ENCODE peak calls at places on chromosomes 13 and 19, in eight cellular contexts. One of them, this sample, is unnamed.
A peak's percentile ranks its signal among the peaks of the same experiment; 100 is the strongest.

GRCh38 chr13:80862466-80862865 is 521.5 kb upstream of the SPRY2 start:
- DNase-seq in fibroblast of mammary gland: no peak
- DNase-seq in Panc1: no peak
- DNase-seq in thoracic aorta: no peak
- DNase-seq in pancreas: no peak
- DNase-seq in AG09309: no peak
- DNase-seq in HL-60: no peak
- DNase-seq in dorsolateral prefrontal cortex: no peak
- DNase-seq in this sample: no peak

GRCh38 chr19:46678110-46678732 is 17.2 kb upstream of the DACT3 start:
- DNase-seq in fibroblast of mammary gland: no peak
- DNase-seq in Panc1: no peak
- DNase-seq in thoracic aorta: no peak
- DNase-seq in pancreas: no peak
- DNase-seq in AG09309: no peak
- DNase-seq in HL-60: no peak
- DNase-seq in dorsolateral prefrontal cortex: no peak
- DNase-seq in this sample: no peak

GRCh38 chr13:32585625-32586021 is 629 bp upstream of the PDS5B start:
- DNase-seq in fibroblast of mammary gland: no peak
- DNase-seq in Panc1: no peak
- DNase-seq in thoracic aorta: no peak
- DNase-seq in pancreas: peak; percentile 26
- DNase-seq in AG09309: no peak
- DNase-seq in HL-60: peak; percentile 29
- DNase-seq in dorsolateral prefrontal cortex: no peak
- DNase-seq in this sample: no peak

GRCh38 chr13:110850006-110850405 is 64.9 kb downstream of the ANKRD10 start:
- DNase-seq in fibroblast of mammary gland: no peak
- DNase-seq in Panc1: no peak
- DNase-seq in thoracic aorta: no peak
- DNase-seq in pancreas: no peak
- DNase-seq in AG09309: no peak
- DNase-seq in HL-60: no peak
- DNase-seq in dorsolateral prefrontal cortex: no peak
- DNase-seq in this sample: no peak

GRCh38 chr13:97749174-97749573 is 204.3 kb upstream of the IPO5 start:
- DNase-seq in fibroblast of mammary gland: peak; percentile 54
- DNase-seq in Panc1: no peak
- DNase-seq in thoracic aorta: no peak
- DNase-seq in pancreas: no peak
- DNase-seq in AG09309: no peak
- DNase-seq in HL-60: no peak
- DNase-seq in dorsolateral prefrontal cortex: no peak
- DNase-seq in this sample: no peak

GRCh38 chr19:902446-903226 is 9.4 kb downstream of the RNU6-9 start:
- DNase-seq in fibroblast of mammary gland: no peak
- DNase-seq in Panc1: no peak
- DNase-seq in thoracic aorta: no peak
- DNase-seq in pancreas: no peak
- DNase-seq in AG09309: no peak
- DNase-seq in HL-60: no peak
- DNase-seq in dorsolateral prefrontal cortex: no peak
- DNase-seq in this sample: no peak

GRCh38 chr13:86870388-86870966 is 800.7 kb upstream of the SLITRK5 start:
- DNase-seq in fibroblast of mammary gland: peak; percentile 18
- DNase-seq in Panc1: no peak
- DNase-seq in thoracic aorta: no peak
- DNase-seq in pancreas: no peak
- DNase-seq in AG09309: no peak
- DNase-seq in HL-60: no peak
- DNase-seq in dorsolateral prefrontal cortex: no peak
- DNase-seq in this sample: no peak

GRCh38 chr13:77377016-77377415 is 50.1 kb upstream of the MYCBP2 start:
- DNase-seq in fibroblast of mammary gland: no peak
- DNase-seq in Panc1: no peak
- DNase-seq in thoracic aorta: no peak
- DNase-seq in pancreas: no peak
- DNase-seq in AG09309: no peak
- DNase-seq in HL-60: no peak
- DNase-seq in dorsolateral prefrontal cortex: no peak
- DNase-seq in this sample: no peak

GRCh38 chr13:92739306-92739818 is 487.2 kb upstream of the GPC6 start:
- DNase-seq in fibroblast of mammary gland: peak; percentile 10
- DNase-seq in Panc1: no peak
- DNase-seq in thoracic aorta: no peak
- DNase-seq in pancreas: no peak
- DNase-seq in AG09309: no peak
- DNase-seq in HL-60: no peak
- DNase-seq in dorsolateral prefrontal cortex: no peak
- DNase-seq in this sample: no peak

GRCh38 chr19:1747285-1748114 is 5.8 kb upstream of the ONECUT3 start:
- DNase-seq in fibroblast of mammary gland: peak; percentile 77
- DNase-seq in Panc1: peak; percentile 96
- DNase-seq in thoracic aorta: no peak
- DNase-seq in pancreas: peak; percentile 43
- DNase-seq in AG09309: peak; percentile 31
- DNase-seq in HL-60: no peak
- DNase-seq in dorsolateral prefrontal cortex: no peak
- DNase-seq in this sample: peak; percentile 58

GRCh38 chr19:2602391-2603181 is 99.9 kb downstream of the GNG7 start:
- DNase-seq in fibroblast of mammary gland: peak; percentile 96
- DNase-seq in Panc1: no peak
- DNase-seq in thoracic aorta: peak; percentile 76
- DNase-seq in pancreas: peak; percentile 71
- DNase-seq in AG09309: peak; percentile 93
- DNase-seq in HL-60: no peak
- DNase-seq in dorsolateral prefrontal cortex: peak; percentile 84
- DNase-seq in this sample: no peak

GRCh38 chr13:32600891-32601290 is 14.6 kb downstream of the PDS5B start:
- DNase-seq in fibroblast of mammary gland: no peak
- DNase-seq in Panc1: no peak
- DNase-seq in thoracic aorta: no peak
- DNase-seq in pancreas: no peak
- DNase-seq in AG09309: no peak
- DNase-seq in HL-60: peak; percentile 13
- DNase-seq in dorsolateral prefrontal cortex: no peak
- DNase-seq in this sample: no peak

GRCh38 chr13:82432949-82433348 is 1449.3 kb downstream of the SLITRK1 start:
- DNase-seq in fibroblast of mammary gland: no peak
- DNase-seq in Panc1: no peak
- DNase-seq in thoracic aorta: no peak
- DNase-seq in pancreas: no peak
- DNase-seq in AG09309: no peak
- DNase-seq in HL-60: no peak
- DNase-seq in dorsolateral prefrontal cortex: no peak
- DNase-seq in this sample: no peak

GRCh38 chr13:45315520-45316167 is 25.3 kb downstream of the TPT1 start:
- DNase-seq in fibroblast of mammary gland: no peak
- DNase-seq in Panc1: no peak
- DNase-seq in thoracic aorta: no peak
- DNase-seq in pancreas: no peak
- DNase-seq in AG09309: no peak
- DNase-seq in HL-60: no peak
- DNase-seq in dorsolateral prefrontal cortex: no peak
- DNase-seq in this sample: no peak

GRCh38 chr13:102401305-102401704 is 543 bp downstream of the FGF14 start:
- DNase-seq in fibroblast of mammary gland: peak; percentile 55
- DNase-seq in Panc1: no peak
- DNase-seq in thoracic aorta: no peak
- DNase-seq in pancreas: no peak
- DNase-seq in AG09309: no peak
- DNase-seq in HL-60: no peak
- DNase-seq in dorsolateral prefrontal cortex: no peak
- DNase-seq in this sample: no peak

GRCh38 chr13:26300140-26300539 is 46.2 kb downstream of the CDK8 start:
- DNase-seq in fibroblast of mammary gland: peak; percentile 84
- DNase-seq in Panc1: no peak
- DNase-seq in thoracic aorta: no peak
- DNase-seq in pancreas: no peak
- DNase-seq in AG09309: no peak
- DNase-seq in HL-60: no peak
- DNase-seq in dorsolateral prefrontal cortex: no peak
- DNase-seq in this sample: no peak

GRCh38 chr13:98142427-98143156 is at the start of gene FARP1:
- DNase-seq in fibroblast of mammary gland: peak; percentile 45
- DNase-seq in Panc1: no peak
- DNase-seq in thoracic aorta: no peak
- DNase-seq in pancreas: peak; percentile 81
- DNase-seq in AG09309: no peak
- DNase-seq in HL-60: no peak
- DNase-seq in dorsolateral prefrontal cortex: peak; percentile 58
- DNase-seq in this sample: no peak

GRCh38 chr13:31023126-31023525 is 90.7 kb downstream of the TEX26 start:
- DNase-seq in fibroblast of mammary gland: no peak
- DNase-seq in Panc1: no peak
- DNase-seq in thoracic aorta: no peak
- DNase-seq in pancreas: no peak
- DNase-seq in AG09309: no peak
- DNase-seq in HL-60: no peak
- DNase-seq in dorsolateral prefrontal cortex: no peak
- DNase-seq in this sample: no peak

GRCh38 chr19:751501-752341 is 809 bp downstream of the MISP start:
- DNase-seq in fibroblast of mammary gland: peak; percentile 87
- DNase-seq in Panc1: no peak
- DNase-seq in thoracic aorta: no peak
- DNase-seq in pancreas: no peak
- DNase-seq in AG09309: peak; percentile 42
- DNase-seq in HL-60: no peak
- DNase-seq in dorsolateral prefrontal cortex: no peak
- DNase-seq in this sample: no peak

GRCh38 chr13:21123956-21124355 is 52.4 kb downstream of the SKA3 start:
- DNase-seq in fibroblast of mammary gland: no peak
- DNase-seq in Panc1: no peak
- DNase-seq in thoracic aorta: no peak
- DNase-seq in pancreas: no peak
- DNase-seq in AG09309: no peak
- DNase-seq in HL-60: no peak
- DNase-seq in dorsolateral prefrontal cortex: no peak
- DNase-seq in this sample: no peak

DNA sequence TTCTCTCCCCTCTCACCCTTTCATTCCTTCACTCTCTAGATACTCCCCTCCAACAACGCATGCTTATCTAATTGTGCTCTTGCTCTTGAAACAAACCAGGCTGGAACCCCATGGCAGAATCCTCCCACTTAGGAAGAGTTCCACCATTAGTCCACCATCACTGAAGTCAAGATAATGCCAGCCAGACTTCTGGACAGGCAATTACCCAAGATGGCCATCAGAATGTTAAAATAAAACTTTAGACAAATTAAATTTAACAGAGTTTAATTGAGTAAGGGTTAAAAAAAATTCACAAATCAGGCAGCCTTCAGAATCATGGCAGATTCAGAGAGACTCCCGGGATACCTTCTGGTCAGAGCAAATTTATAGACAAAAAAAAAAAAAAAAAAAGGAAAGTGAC is 221.5 kb downstream of the LHFPL6 start:
- DNase-seq in fibroblast of mammary gland: no peak
- DNase-seq in Panc1: no peak
- DNase-seq in thoracic aorta: no peak
- DNase-seq in pancreas: no peak
- DNase-seq in AG09309: no peak
- DNase-seq in HL-60: no peak
- DNase-seq in dorsolateral prefrontal cortex: no peak
- DNase-seq in this sample: no peak
- H3K4me3 ChIP-seq in fibroblast of mammary gland: no peak overlapping the region
- H3K4me3 ChIP-seq in Panc1: no peak overlapping the region
- H3K4me3 ChIP-seq in thoracic aorta: no peak overlapping the region
- H3K4me3 ChIP-seq in pancreas: no peak overlapping the region
- H3K4me3 ChIP-seq in AG09309: no peak overlapping the region
- H3K4me3 ChIP-seq in HL-60: no peak overlapping the region
- H3K4me3 ChIP-seq in dorsolateral prefrontal cortex: no peak overlapping the region
- H3K4me3 ChIP-seq in this sample: no peak overlapping the region

GRCh38 chr19:15195381-15195964 is 5.3 kb downstream of the NOTCH3 start:
- DNase-seq in fibroblast of mammary gland: peak; percentile 74
- DNase-seq in Panc1: no peak
- DNase-seq in thoracic aorta: peak; percentile 59
- DNase-seq in pancreas: peak; percentile 59
- DNase-seq in AG09309: peak; percentile 29
- DNase-seq in HL-60: no peak
- DNase-seq in dorsolateral prefrontal cortex: no peak
- DNase-seq in this sample: no peak
- TF ChIP-seq CTCF in fibroblast of mammary gland: no peak
- TF ChIP-seq CTCF in Panc1: no peak
- TF ChIP-seq CTCF in thoracic aorta: no peak
- TF ChIP-seq CTCF in pancreas: no peak
- TF ChIP-seq CTCF in AG09309: peak; percentile 3
- TF ChIP-seq CTCF in HL-60: no peak
- TF ChIP-seq CTCF in dorsolateral prefrontal cortex: no peak
- TF ChIP-seq CTCF in this sample: no peak

DNA sequence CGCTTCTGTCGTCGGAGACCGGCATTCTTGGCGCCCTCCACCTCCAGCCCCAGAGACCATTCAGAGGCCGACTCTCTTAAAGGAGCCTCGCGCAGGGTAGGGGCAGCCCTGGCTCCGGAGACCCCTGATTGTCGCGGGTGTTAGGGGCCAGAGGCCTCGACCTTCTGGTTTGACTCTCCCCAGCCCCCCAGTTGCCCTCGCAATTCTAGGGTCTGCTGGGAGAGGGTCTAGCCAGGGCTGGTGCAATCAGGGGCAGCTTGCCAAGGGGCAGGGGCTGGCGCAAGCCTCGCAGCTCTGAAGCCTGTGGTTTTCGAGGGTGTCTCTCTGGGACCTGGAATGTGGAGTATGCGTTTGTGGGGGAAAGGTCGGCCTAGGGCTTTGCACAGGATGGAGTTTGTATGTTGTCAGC is 1.6 kb upstream of the SLC7A10 start:
- DNase-seq in fibroblast of mammary gland: peak; percentile 14
- DNase-seq in Panc1: no peak
- DNase-seq in thoracic aorta: no peak
- DNase-seq in pancreas: no peak
- DNase-seq in AG09309: no peak
- DNase-seq in HL-60: no peak
- DNase-seq in dorsolateral prefrontal cortex: no peak
- DNase-seq in this sample: no peak
- H3K4me3 ChIP-seq in fibroblast of mammary gland: no peak overlapping the region
- H3K4me3 ChIP-seq in Panc1: no peak overlapping the region
- H3K4me3 ChIP-seq in thoracic aorta: peak overlapping the region; percentile 48
- H3K4me3 ChIP-seq in pancreas: no peak overlapping the region
- H3K4me3 ChIP-seq in AG09309: no peak overlapping the region
- H3K4me3 ChIP-seq in HL-60: no peak overlapping the region
- H3K4me3 ChIP-seq in dorsolateral prefrontal cortex: no peak overlapping the region
- H3K4me3 ChIP-seq in this sample: no peak overlapping the region

GRCh38 chr19:6925801-6926751 is 38.7 kb downstream of the ADGRE1 start:
- DNase-seq in fibroblast of mammary gland: no peak
- DNase-seq in Panc1: no peak
- DNase-seq in thoracic aorta: no peak
- DNase-seq in pancreas: no peak
- DNase-seq in AG09309: peak; percentile 0
- DNase-seq in HL-60: no peak
- DNase-seq in dorsolateral prefrontal cortex: no peak
- DNase-seq in this sample: no peak
- TF ChIP-seq CTCF in fibroblast of mammary gland: no peak
- TF ChIP-seq CTCF in Panc1: peak; percentile 48
- TF ChIP-seq CTCF in thoracic aorta: no peak
- TF ChIP-seq CTCF in pancreas: no peak
- TF ChIP-seq CTCF in AG09309: peak; percentile 26
- TF ChIP-seq CTCF in HL-60: no peak
- TF ChIP-seq CTCF in dorsolateral prefrontal cortex: no peak
- TF ChIP-seq CTCF in this sample: peak; percentile 38